ENCODE peak calls at places on chromosomes 2 and 18, in five cellular contexts. One of them, this sample, is unnamed.

GRCh38 chr2:108215794-108216211 is 24.0 kb upstream of the SULT1C3 start:
- DNase-seq in GM06990: no peak
- DNase-seq in A549: peak
- DNase-seq in nephron progenitor cell: no peak
- DNase-seq in hepatocyte: peak
- DNase-seq in this sample: peak

GRCh38 chr18:11667578-11667977 is 21.5 kb upstream of the GNAL start:
- DNase-seq in nephron progenitor cell: no peak
- DNase-seq in hepatocyte: no peak
- DNase-seq in A549: no peak
- DNase-seq in GM06990: no peak
- DNase-seq in this sample: no peak

GRCh38 chr18:12606592-12607315 is 51.2 kb downstream of the SPIRE1 start:
- DNase-seq in hepatocyte: peak
- DNase-seq in GM06990: no peak
- DNase-seq in nephron progenitor cell: no peak
- DNase-seq in A549: no peak
- DNase-seq in this sample: no peak

GRCh38 chr18:396571-396970 is 103.9 kb downstream of the COLEC12 start:
- DNase-seq in GM06990: no peak
- DNase-seq in A549: no peak
- DNase-seq in nephron progenitor cell: no peak
- DNase-seq in hepatocyte: no peak
- DNase-seq in this sample: no peak

GRCh38 chr2:2057125-2057721 is 273.9 kb downstream of the MYT1L start:
- DNase-seq in hepatocyte: peak
- DNase-seq in nephron progenitor cell: no peak
- DNase-seq in GM06990: no peak
- DNase-seq in A549: no peak
- DNase-seq in this sample: no peak

GRCh38 chr2:104584393-104584792 is 269.5 kb upstream of the POU3F3 start:
- DNase-seq in nephron progenitor cell: no peak
- DNase-seq in GM06990: no peak
- DNase-seq in A549: no peak
- DNase-seq in hepatocyte: no peak
- DNase-seq in this sample: no peak

GRCh38 chr2:27249077-27249890 is 13.6 kb downstream of the SLC30A3 start:
- DNase-seq in GM06990: no peak
- DNase-seq in nephron progenitor cell: no peak
- DNase-seq in A549: no peak
- DNase-seq in hepatocyte: no peak
- DNase-seq in this sample: no peak

GRCh38 chr2:11583840-11584529 is 50.1 kb downstream of the GREB1 start:
- DNase-seq in nephron progenitor cell: peak
- DNase-seq in GM06990: peak
- DNase-seq in hepatocyte: peak
- DNase-seq in A549: peak
- DNase-seq in this sample: peak

GRCh38 chr2:179410552-179411356 is 146.1 kb upstream of the SESTD1 start:
- DNase-seq in GM06990: peak
- DNase-seq in A549: peak
- DNase-seq in nephron progenitor cell: peak
- DNase-seq in hepatocyte: peak
- DNase-seq in this sample: peak

GRCh38 chr2:149313512-149313972 is 16.8 kb upstream of the LYPD6 start:
- DNase-seq in nephron progenitor cell: peak
- DNase-seq in GM06990: no peak
- DNase-seq in hepatocyte: peak
- DNase-seq in A549: peak
- DNase-seq in this sample: peak

GRCh38 chr2:8310557-8311455 is 371.1 kb upstream of the ID2 start:
- DNase-seq in GM06990: no peak
- DNase-seq in nephron progenitor cell: no peak
- DNase-seq in A549: no peak
- DNase-seq in hepatocyte: no peak
- DNase-seq in this sample: no peak

GRCh38 chr18:75350440-75350839 is 77.1 kb downstream of the SMIM21 start:
- DNase-seq in nephron progenitor cell: no peak
- DNase-seq in A549: no peak
- DNase-seq in hepatocyte: peak
- DNase-seq in GM06990: no peak
- DNase-seq in this sample: no peak

GRCh38 chr2:1723397-1724042 is 20.8 kb downstream of the PXDN start:
- DNase-seq in nephron progenitor cell: no peak
- DNase-seq in hepatocyte: no peak
- DNase-seq in GM06990: no peak
- DNase-seq in A549: no peak
- DNase-seq in this sample: no peak

GRCh38 chr2:61538920-61539559 is 884 bp upstream of the XPO1 start:
- DNase-seq in GM06990: no peak
- DNase-seq in nephron progenitor cell: no peak
- DNase-seq in hepatocyte: peak
- DNase-seq in A549: no peak
- DNase-seq in this sample: peak

GRCh38 chr2:157418215-157418614 is 25.7 kb downstream of the CYTIP start:
- DNase-seq in hepatocyte: no peak
- DNase-seq in GM06990: no peak
- DNase-seq in A549: no peak
- DNase-seq in nephron progenitor cell: no peak
- DNase-seq in this sample: no peak

GRCh38 chr2:120346667-120347358 is 877 bp downstream of the INHBB start:
- DNase-seq in nephron progenitor cell: peak
- DNase-seq in hepatocyte: peak
- DNase-seq in GM06990: no peak
- DNase-seq in A549: no peak
- DNase-seq in this sample: no peak

GRCh38 chr2:174664084-174664759 is 66.6 kb upstream of the WIPF1 start:
- DNase-seq in nephron progenitor cell: no peak
- DNase-seq in A549: no peak
- DNase-seq in GM06990: no peak
- DNase-seq in hepatocyte: no peak
- DNase-seq in this sample: no peak

GRCh38 chr2:11540148-11540995 is 6.5 kb downstream of the GREB1 start:
- DNase-seq in nephron progenitor cell: no peak
- DNase-seq in hepatocyte: no peak
- DNase-seq in A549: no peak
- DNase-seq in GM06990: no peak
- DNase-seq in this sample: no peak

GRCh38 chr2:201220102-201220570 is 37.2 kb downstream of the CASP10 start:
- DNase-seq in hepatocyte: peak
- DNase-seq in A549: no peak
- DNase-seq in nephron progenitor cell: no peak
- DNase-seq in GM06990: no peak
- DNase-seq in this sample: no peak

GRCh38 chr2:212595036-212595654 is 56.5 kb upstream of the ERBB4 start:
- DNase-seq in A549: peak
- DNase-seq in GM06990: peak
- DNase-seq in nephron progenitor cell: no peak
- DNase-seq in hepatocyte: no peak
- DNase-seq in this sample: no peak

GRCh38 chr2:202172439-202173191 is 65.8 kb downstream of the SUMO1 start:
- DNase-seq in nephron progenitor cell: no peak
- DNase-seq in GM06990: peak
- DNase-seq in A549: no peak
- DNase-seq in hepatocyte: no peak
- DNase-seq in this sample: peak

GRCh38 chr2:35503738-35504160 is 851.8 kb upstream of the CRIM1 start:
- DNase-seq in hepatocyte: no peak
- DNase-seq in nephron progenitor cell: no peak
- DNase-seq in GM06990: no peak
- DNase-seq in A549: no peak
- DNase-seq in this sample: no peak

GRCh38 chr18:5891361-5892215 is 3.7 kb downstream of the TMEM200C start:
- DNase-seq in hepatocyte: no peak
- DNase-seq in GM06990: no peak
- DNase-seq in nephron progenitor cell: no peak
- DNase-seq in A549: no peak
- DNase-seq in this sample: peak

GRCh38 chr2:44802409-44803099 is 138.9 kb upstream of the SIX3 start:
- DNase-seq in GM06990: no peak
- DNase-seq in hepatocyte: no peak
- DNase-seq in A549: no peak
- DNase-seq in nephron progenitor cell: peak
- DNase-seq in this sample: no peak

GRCh38 chr2:62817348-62817747 is 111.8 kb downstream of the EHBP1 start:
- DNase-seq in hepatocyte: no peak
- DNase-seq in A549: no peak
- DNase-seq in GM06990: no peak
- DNase-seq in nephron progenitor cell: no peak
- DNase-seq in this sample: no peak

GRCh38 chr2:99911711-99912110 is 230.7 kb downstream of the AFF3 start:
- DNase-seq in nephron progenitor cell: no peak
- DNase-seq in GM06990: no peak
- DNase-seq in A549: no peak
- DNase-seq in hepatocyte: no peak
- DNase-seq in this sample: no peak

GRCh38 chr2:111196435-111196834 is 75.7 kb downstream of the BCL2L11 start:
- DNase-seq in GM06990: no peak
- DNase-seq in hepatocyte: no peak
- DNase-seq in A549: no peak
- DNase-seq in nephron progenitor cell: no peak
- DNase-seq in this sample: no peak

GRCh38 chr2:231425811-231426703 is 30.5 kb downstream of the B3GNT7 start:
- DNase-seq in A549: no peak
- DNase-seq in GM06990: no peak
- DNase-seq in hepatocyte: peak
- DNase-seq in nephron progenitor cell: no peak
- DNase-seq in this sample: no peak

GRCh38 chr18:66819235-66819634 is 215.3 kb upstream of the CDH19 start:
- DNase-seq in nephron progenitor cell: no peak
- DNase-seq in hepatocyte: no peak
- DNase-seq in A549: no peak
- DNase-seq in GM06990: no peak
- DNase-seq in this sample: no peak

GRCh38 chr2:142220901-142221300 is 90.1 kb upstream of the LRP1B start:
- DNase-seq in nephron progenitor cell: no peak
- DNase-seq in GM06990: no peak
- DNase-seq in hepatocyte: no peak
- DNase-seq in A549: no peak
- DNase-seq in this sample: no peak

GRCh38 chr18:56000041-56000440 is 412.0 kb upstream of the TCF4 start:
- DNase-seq in A549: no peak
- DNase-seq in GM06990: no peak
- DNase-seq in nephron progenitor cell: no peak
- DNase-seq in hepatocyte: no peak
- DNase-seq in this sample: no peak

GRCh38 chr18:55998071-55998522 is 410.1 kb upstream of the TCF4 start:
- DNase-seq in nephron progenitor cell: peak
- DNase-seq in A549: no peak
- DNase-seq in hepatocyte: peak
- DNase-seq in GM06990: no peak
- DNase-seq in this sample: no peak

GRCh38 chr18:55996726-55997125 is 408.7 kb upstream of the TCF4 start:
- DNase-seq in hepatocyte: no peak
- DNase-seq in GM06990: no peak
- DNase-seq in A549: no peak
- DNase-seq in nephron progenitor cell: no peak
- DNase-seq in this sample: no peak

GRCh38 chr18:55999641-56000040 is 411.6 kb upstream of the TCF4 start:
- DNase-seq in A549: no peak
- DNase-seq in nephron progenitor cell: no peak
- DNase-seq in GM06990: no peak
- DNase-seq in hepatocyte: no peak
- DNase-seq in this sample: no peak

GRCh38 chr18:55997156-55997561 is 409.2 kb upstream of the TCF4 start:
- DNase-seq in hepatocyte: no peak
- DNase-seq in nephron progenitor cell: no peak
- DNase-seq in GM06990: no peak
- DNase-seq in A549: no peak
- DNase-seq in this sample: no peak
- TF ChIP-seq CTCF in hepatocyte: no peak
- TF ChIP-seq CTCF in nephron progenitor cell: no peak
- TF ChIP-seq CTCF in GM06990: no peak
- TF ChIP-seq CTCF in A549: no peak
- TF ChIP-seq CTCF in this sample: no peak

DNA sequence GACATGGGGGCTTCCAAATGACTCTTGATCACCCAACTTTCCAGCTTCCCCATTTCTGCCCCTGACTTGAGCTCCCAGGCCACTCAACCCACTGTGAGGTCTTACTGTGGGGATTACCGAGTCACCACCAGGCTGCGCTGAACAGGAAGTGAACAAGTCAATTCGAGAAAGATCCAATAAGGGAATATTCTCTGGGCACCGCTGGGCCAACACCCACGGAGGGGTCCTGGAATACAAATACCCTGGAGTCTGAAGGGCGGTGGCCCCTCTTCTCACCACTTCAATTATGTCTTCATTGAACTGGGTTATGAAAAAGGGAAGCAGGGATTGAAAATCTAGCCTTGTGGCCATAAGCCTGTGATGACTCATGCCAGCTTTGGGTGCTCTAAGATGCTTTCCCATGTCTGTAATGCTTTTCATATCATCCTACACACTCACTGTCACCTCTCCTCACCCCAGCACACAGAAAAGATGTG is 37.7 kb downstream of the BCL11A start:
- DNase-seq in nephron progenitor cell: no peak
- DNase-seq in hepatocyte: peak
- DNase-seq in A549: no peak
- DNase-seq in GM06990: peak
- DNase-seq in this sample: peak
- TF ChIP-seq CTCF in nephron progenitor cell: no peak
- TF ChIP-seq CTCF in hepatocyte: no peak
- TF ChIP-seq CTCF in A549: no peak
- TF ChIP-seq CTCF in GM06990: peak
- TF ChIP-seq CTCF in this sample: no peak

GRCh38 chr2:154914606-154915005 is 216.1 kb downstream of the KCNJ3 start:
- DNase-seq in GM06990: no peak
- DNase-seq in A549: no peak
- DNase-seq in nephron progenitor cell: no peak
- DNase-seq in hepatocyte: peak
- DNase-seq in this sample: no peak
- TF ChIP-seq CTCF in GM06990: no peak
- TF ChIP-seq CTCF in A549: no peak
- TF ChIP-seq CTCF in nephron progenitor cell: no peak
- TF ChIP-seq CTCF in hepatocyte: no peak
- TF ChIP-seq CTCF in this sample: no peak

DNA sequence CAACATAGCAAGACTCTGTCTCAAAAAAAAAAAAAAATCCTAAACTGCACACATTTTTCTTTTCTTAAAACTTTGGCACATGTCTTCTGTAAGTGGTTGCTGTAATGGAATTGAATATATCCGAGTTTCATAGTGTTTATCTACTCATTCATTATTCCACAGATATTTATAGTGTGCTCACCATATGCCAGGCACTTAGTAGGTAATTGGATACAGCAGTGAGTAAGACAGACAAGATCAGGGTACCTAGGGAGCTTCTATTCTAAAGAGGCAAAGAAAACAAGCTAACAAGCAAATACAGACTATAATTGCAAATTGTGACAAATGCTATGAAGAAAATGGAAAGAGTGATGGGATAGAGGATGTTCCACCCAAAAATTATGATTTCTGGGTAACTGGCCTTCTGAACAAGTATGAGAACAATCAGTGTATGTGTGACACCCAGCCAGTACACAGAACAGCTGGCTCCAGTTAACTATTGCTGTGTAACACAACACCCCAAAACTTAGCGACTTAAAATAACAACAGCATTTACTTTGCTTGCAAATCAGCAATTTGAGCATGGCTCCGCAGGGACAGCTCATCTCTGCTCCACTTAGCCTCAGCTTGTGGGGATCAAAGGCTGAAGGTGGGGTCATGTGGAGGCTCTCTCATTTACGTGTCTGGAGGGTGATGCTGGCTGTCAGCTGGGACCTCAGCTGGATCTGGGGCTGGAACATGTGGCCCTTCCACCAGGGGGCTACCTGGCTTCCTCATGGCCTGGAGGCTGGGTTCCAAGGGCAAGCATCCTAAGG is 224.9 kb downstream of the INSIG2 start:
- DNase-seq in GM06990: no peak
- DNase-seq in hepatocyte: no peak
- DNase-seq in nephron progenitor cell: peak
- DNase-seq in A549: no peak
- DNase-seq in this sample: no peak
- TF ChIP-seq CTCF in GM06990: no peak
- TF ChIP-seq CTCF in hepatocyte: no peak
- TF ChIP-seq CTCF in nephron progenitor cell: no peak
- TF ChIP-seq CTCF in A549: no peak
- TF ChIP-seq CTCF in this sample: no peak

This sample was measured in GM13977.